ENCODE peak calls at places on chromosomes 3 and 15, in four cellular contexts. F is WTC11, M is HepG2, J is K562. R is an unnamed sample.

GRCh38 chr3:87175662-87176230 is 51.4 kb upstream of the CHMP2B start:
- DNase-seq in M (no peak), F (no peak), J (no peak), R (no peak)

GRCh38 chr3:180679178-180680096 is at the start of gene CCDC39:
- DNase-seq in J (peak; percentile 36), F (peak; percentile 91), M (peak; percentile 51), R (peak; percentile 77)

GRCh38 chr15:37112963-37113362 is 12.6 kb upstream of the MEIS2 start:
- DNase-seq in J (no peak), M (no peak), F (no peak), R (no peak)

GRCh38 chr3:156725706-156726105 is 51.3 kb downstream of the TIPARP start:
- DNase-seq in M (no peak), J (no peak), F (no peak), R (no peak)

GRCh38 chr15:38671675-38672141 is 107.1 kb upstream of the RASGRP1 start:
- DNase-seq in F (no peak), J (no peak), M (no peak), R (peak; percentile 9)

GRCh38 chr15:89243046-89243690 is 611 bp upstream of the FANCI start:
- DNase-seq in M (no peak), J (no peak), F (no peak), R (no peak)

GRCh38 chr3:197329382-197329781 is 31.0 kb upstream of the DLG1 start:
- DNase-seq in M (no peak), J (no peak), F (no peak), R (no peak)

GRCh38 chr3:184691397-184692131 is 20.3 kb downstream of the MAGEF1 start:
- DNase-seq in F (no peak), M (no peak), J (no peak), R (peak; percentile 57)

GRCh38 chr3:100709840-100710235 is 544 bp downstream of the TFG start:
- DNase-seq in J (peak; percentile 61), F (peak; percentile 64), M (no peak), R (peak; percentile 84)

GRCh38 chr3:127888564-127889107 is 26.4 kb upstream of the KBTBD12 start:
- DNase-seq in M (no peak), J (no peak), F (no peak), R (peak; percentile 28)

GRCh38 chr15:75650908-75651809 is 3.4 kb downstream of the SNX33 start:
- DNase-seq in J (peak; percentile 89), F (no peak), M (peak; percentile 76), R (no peak)

GRCh38 chr3:4588410-4588809 is 95.3 kb downstream of the ITPR1 start:
- DNase-seq in J (no peak), F (no peak), M (no peak), R (no peak)

GRCh38 chr3:8482960-8483665 is 18.5 kb upstream of the LMCD1 start:
- DNase-seq in M (peak; percentile 75), F (no peak), J (no peak), R (no peak)

GRCh38 chr3:16937421-16937820 is 52.7 kb downstream of the PLCL2 start:
- DNase-seq in F (no peak), M (no peak), J (no peak), R (no peak)

GRCh38 chr3:43394071-43394501 is 107.7 kb downstream of the SNRK start:
- DNase-seq in F (no peak), M (no peak), J (no peak), R (no peak)

GRCh38 chr3:63353383-63353782 is 75.3 kb downstream of the SYNPR start:
- DNase-seq in M (no peak), J (no peak), F (no peak), R (no peak)

GRCh38 chr15:99546436-99547100 is 19.2 kb upstream of the MEF2A start:
- DNase-seq in J (no peak), F (no peak), M (no peak), R (no peak)

GRCh38 chr3:4271834-4272233 is 31.3 kb upstream of the SETMAR start:
- DNase-seq in M (peak; percentile 8), F (no peak), J (peak; percentile 39), R (peak; percentile 20)

GRCh38 chr3:184645304-184645703 is 66.6 kb downstream of the MAGEF1 start:
- DNase-seq in F (no peak), J (no peak), M (peak; percentile 10), R (peak; percentile 30)

GRCh38 chr3:71206305-71206704 is 377.2 kb downstream of the FOXP1 start:
- DNase-seq in J (no peak), F (no peak), M (no peak), R (no peak)

GRCh38 chr3:10505050-10505790 is at the start of gene ATP2B2:
- DNase-seq in F (peak; percentile 56), M (no peak), J (no peak), R (peak; percentile 95)

DNA sequence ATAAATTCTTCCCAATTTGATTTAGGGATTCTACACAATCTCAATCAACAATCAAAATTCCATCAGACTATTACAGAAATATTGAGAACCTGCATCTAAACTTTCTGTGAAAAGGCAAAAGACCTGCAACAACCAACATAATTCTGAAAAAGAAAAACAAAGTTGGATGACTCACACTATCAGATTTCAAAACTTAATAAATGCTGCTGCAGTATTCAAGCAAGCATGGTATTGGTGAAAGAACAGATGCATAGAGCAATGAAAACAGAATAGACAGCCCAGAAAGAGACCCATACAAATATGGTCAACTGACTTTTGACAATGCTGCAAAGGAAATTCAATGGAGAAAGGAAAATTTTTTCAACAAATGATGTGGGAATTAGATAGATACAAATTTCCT is 477.1 kb upstream of the NR2F2 start:
- DNase-seq in M (no peak), J (no peak), F (no peak), R (no peak)
- TF ChIP-seq FOXJ3 in M (no peak), J (no peak), F (no peak), R (no peak)

GRCh38 chr3:105304487-105304886 is 62.2 kb upstream of the ALCAM start:
- DNase-seq in F (no peak), M (no peak), J (no peak), R (no peak)
- TF ChIP-seq FOXJ3 in F (no peak), M (no peak), J (no peak), R (no peak)

DNA sequence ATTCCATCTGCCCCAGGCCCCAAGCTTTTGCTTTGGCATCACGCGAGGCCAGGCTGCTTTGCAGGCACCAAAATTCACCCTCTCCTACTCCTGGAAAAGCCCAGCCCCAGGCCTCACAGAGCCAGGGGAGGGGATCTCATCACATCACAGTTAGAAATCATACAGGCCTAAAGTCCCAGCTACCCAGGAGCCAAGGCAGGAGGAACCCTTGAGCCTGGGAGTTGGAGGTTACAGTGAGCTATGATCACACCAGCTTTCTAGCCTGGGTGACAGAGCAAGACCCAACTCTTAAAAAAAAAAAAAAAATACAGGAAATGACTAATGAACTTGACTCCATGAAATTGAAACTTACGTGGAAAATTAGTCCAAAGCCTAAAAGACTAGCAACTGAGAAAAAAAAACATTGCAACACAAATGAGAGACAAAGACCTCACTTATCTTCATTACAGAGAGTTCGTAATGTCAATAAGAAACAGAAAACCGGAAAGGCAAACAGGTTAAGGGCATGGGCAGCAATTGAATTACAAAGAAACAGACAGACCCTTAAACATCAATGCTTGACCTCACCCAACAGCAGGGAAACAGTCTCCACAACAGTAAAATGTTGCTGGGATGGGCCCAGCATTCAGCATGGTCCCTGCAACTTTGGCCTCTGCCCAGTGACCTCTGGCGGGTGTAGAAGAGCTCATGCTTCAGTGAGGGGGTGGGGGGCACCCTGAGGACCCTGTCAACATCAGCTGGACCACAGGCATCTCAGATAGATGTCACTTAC is 151.5 kb downstream of the LRRK1 start:
- DNase-seq in M (peak; percentile 99), J (no peak), F (no peak), R (no peak)
- TF ChIP-seq FOXJ3 in M (peak; percentile 99), J (no peak), F (no peak), R (no peak)

DNA sequence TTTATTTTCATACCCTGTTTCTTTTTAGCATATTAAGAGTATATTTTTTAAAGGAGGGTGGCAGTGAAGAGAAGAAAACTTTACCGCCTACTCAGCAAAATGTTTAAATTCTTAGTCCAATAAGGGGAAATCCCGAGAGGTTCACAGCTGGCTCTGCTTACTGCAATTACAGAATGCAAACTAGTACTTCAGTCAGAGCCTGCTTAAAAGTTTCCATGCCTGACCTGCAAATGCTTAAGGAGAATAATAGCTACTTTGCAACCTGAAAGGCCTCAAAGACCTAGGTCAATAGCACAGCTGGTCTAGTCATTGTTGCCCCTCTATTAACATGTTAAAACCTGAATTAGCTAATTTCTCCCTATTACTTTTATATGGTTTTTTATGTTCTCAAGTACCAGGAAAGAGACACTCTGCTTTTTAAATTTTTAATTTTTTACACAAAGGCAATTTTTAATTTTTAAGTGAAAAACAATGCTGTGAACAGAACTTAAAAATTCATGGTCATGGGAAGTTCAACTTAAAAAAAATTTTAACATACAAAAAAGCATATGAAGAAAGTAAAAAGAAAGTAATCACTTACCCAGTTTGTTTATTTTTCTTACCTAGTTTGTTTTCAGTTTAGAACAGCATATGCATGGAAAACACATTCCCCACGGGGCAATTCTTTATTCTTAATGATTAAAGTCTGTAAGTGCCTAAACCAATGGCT is 79.2 kb downstream of the P3H2 start:
- DNase-seq in F (no peak), J (no peak), M (no peak), R (no peak)
- TF ChIP-seq FOXJ3 in F (no peak), J (no peak), M (no peak), R (no peak)

DNA sequence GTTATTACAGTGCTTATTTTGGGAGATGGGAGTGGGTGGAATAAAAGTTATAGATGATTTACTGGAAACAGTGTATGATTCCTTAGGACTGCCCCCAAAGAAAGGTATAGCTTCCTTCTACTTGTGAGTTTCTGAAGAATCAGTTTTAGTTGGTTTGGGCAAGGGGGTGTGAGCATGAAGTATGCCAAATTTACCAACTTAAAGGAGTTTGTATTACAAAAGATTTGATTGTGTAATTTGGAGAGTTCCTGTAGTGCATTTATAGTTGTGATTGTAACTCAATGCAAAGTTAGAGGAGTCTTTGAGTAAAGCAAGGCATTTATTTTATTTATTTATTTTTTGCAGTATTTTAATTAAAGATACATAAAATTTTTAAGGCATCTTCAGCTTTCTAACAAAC is 42.8 kb downstream of the TSC22D2 start:
- DNase-seq in F (no peak), M (no peak), J (no peak), R (no peak)
- TF ChIP-seq FOXJ3 in F (no peak), M (no peak), J (no peak), R (no peak)

GRCh38 chr3:57350271-57350670 is 57.8 kb upstream of the ASB14 start:
- DNase-seq in M (no peak), F (no peak), J (no peak), R (no peak)
- TF ChIP-seq FOXJ3 in M (no peak), F (no peak), J (no peak), R (no peak)